ENCODE peak calls at places on chromosome 10, in four cellular contexts. K is HepG2, X is GM12878, C is K562. T is an unnamed sample.

GRCh38 chr10:4407783-4408182 is 418.2 kb upstream of the AKR1E2 start:
- DNase-seq in K (no peak), X (no peak), C (no peak), T (no peak)

GRCh38 chr10:101558671-101559595 is 29.1 kb downstream of the POLL start:
- DNase-seq in K (no peak), X (no peak), C (no peak), T (no peak)

GRCh38 chr10:78838141-78838540 is 230.6 kb upstream of the ZMIZ1 start:
- DNase-seq in K (no peak), X (no peak), C (no peak), T (no peak)

GRCh38 chr10:44749141-44749540 is 162.0 kb upstream of the TMEM72 start:
- DNase-seq in K (no peak), X (no peak), C (no peak), T (no peak)

GRCh38 chr10:3911241-3911640 is 126.2 kb upstream of the KLF6 start:
- DNase-seq in K (no peak), X (no peak), C (no peak), T (no peak)

GRCh38 chr10:70166394-70166793 is 3.9 kb downstream of the SAR1A start:
- DNase-seq in K (no peak), X (no peak), C (no peak), T (no peak)

GRCh38 chr10:132571565-132572544 is 34.3 kb downstream of the INPP5A start:
- DNase-seq in K (peak), X (peak), C (peak), T (peak)

GRCh38 chr10:25016349-25017246 is at the start of gene THNSL1:
- DNase-seq in K (peak), X (peak), C (peak), T (peak)

GRCh38 chr10:6345404-6345803 is 142.7 kb downstream of the PFKFB3 start:
- DNase-seq in K (no peak), X (no peak), C (no peak), T (no peak)

GRCh38 chr10:112558476-112559166 is 111.6 kb downstream of the VTI1A start:
- DNase-seq in K (no peak), X (no peak), C (no peak), T (no peak)

GRCh38 chr10:10772411-10772810 is 245.3 kb upstream of the CELF2 start:
- DNase-seq in K (no peak), X (no peak), C (no peak), T (no peak)

GRCh38 chr10:48205918-48206317 is 68.6 kb downstream of the FRMPD2 start:
- DNase-seq in K (no peak), X (peak), C (no peak), T (no peak)

GRCh38 chr10:75265856-75266255 is 30.1 kb upstream of the COMTD1 start:
- DNase-seq in K (no peak), X (no peak), C (no peak), T (no peak)

GRCh38 chr10:77911535-77912123 is 14.9 kb downstream of the DLG5 start:
- DNase-seq in K (peak), X (no peak), C (peak), T (peak)

GRCh38 chr10:28984431-28984830 is 304.4 kb upstream of the LYZL1 start:
- DNase-seq in K (peak), X (no peak), C (peak), T (peak)

GRCh38 chr10:43202224-43202656 is 64.0 kb downstream of the CSGALNACT2 start:
- DNase-seq in K (no peak), X (no peak), C (peak), T (no peak)

GRCh38 chr10:91520657-91521056 is 110.5 kb downstream of the HECTD2 start:
- DNase-seq in K (no peak), X (no peak), C (no peak), T (no peak)

GRCh38 chr10:108616559-108617285 is 1306.6 kb downstream of the XPNPEP1 start:
- DNase-seq in K (no peak), X (no peak), C (no peak), T (no peak)

GRCh38 chr10:108612485-108612884 is 1310.8 kb downstream of the XPNPEP1 start:
- DNase-seq in K (no peak), X (no peak), C (no peak), T (no peak)

GRCh38 chr10:108615576-108616320 is 1307.6 kb downstream of the XPNPEP1 start:
- DNase-seq in K (no peak), X (no peak), C (no peak), T (no peak)
- TF ChIP-seq SMC3 in K (no peak), X (no peak), C (no peak), T (no peak)

GRCh38 chr10:36141786-36142560 is 499.9 kb upstream of the FZD8 start:
- DNase-seq in K (no peak), X (no peak), C (no peak), T (no peak)
- TF ChIP-seq ESRRA in K (no peak), X (no peak), C (no peak), T (no peak)

GRCh38 chr10:116538461-116538860 is 7.3 kb upstream of the PNLIP start:
- DNase-seq in K (peak), X (no peak), C (no peak), T (no peak)
- TF ChIP-seq JUNB in K (no peak), X (no peak), C (no peak), T (no peak)

DNA sequence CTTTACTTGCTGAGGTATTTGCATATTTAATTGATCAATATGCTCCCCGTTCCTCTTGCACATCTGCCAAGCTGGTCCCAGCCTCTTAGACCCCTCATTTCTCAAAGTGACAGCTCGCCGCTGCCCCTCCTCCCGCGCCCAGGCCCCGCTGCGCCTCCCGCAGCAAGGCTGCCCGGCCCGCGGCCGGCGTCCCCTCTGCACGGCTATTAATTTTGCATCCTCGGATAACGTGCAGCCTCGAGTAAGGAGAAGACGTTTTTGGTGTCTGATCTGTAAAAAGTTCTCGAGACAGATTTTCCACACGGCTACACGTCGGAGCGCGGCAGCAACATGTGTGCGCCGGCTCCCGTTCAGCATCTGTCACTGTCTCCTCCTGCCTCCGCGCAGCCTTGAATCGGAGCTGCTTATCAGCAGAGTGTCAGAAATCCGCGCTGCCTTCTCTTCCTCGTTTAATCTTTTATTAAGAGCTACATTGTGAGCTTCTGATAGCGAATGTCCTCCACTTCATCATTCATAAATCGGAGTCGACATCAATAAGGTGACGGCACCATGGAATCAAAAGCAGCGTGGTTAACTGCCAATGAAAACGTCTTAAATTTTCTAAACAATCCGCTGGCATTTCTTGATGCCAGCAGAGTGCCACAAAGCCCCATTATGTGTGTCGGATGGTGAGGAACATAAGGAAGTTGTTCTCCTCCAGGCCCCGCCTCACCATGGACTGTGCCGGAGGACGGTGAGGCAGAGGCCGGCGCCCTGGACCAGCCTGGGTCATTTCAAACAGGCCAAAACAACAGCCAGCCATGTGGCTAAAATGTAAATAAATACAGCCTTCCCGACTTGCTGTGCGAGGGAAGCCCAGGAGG is 65.1 kb downstream of the EBF3 start:
- DNase-seq in K (no peak), X (no peak), C (no peak), T (no peak)
- TF ChIP-seq SMC3 in K (no peak), X (no peak), C (no peak), T (no peak)

DNA sequence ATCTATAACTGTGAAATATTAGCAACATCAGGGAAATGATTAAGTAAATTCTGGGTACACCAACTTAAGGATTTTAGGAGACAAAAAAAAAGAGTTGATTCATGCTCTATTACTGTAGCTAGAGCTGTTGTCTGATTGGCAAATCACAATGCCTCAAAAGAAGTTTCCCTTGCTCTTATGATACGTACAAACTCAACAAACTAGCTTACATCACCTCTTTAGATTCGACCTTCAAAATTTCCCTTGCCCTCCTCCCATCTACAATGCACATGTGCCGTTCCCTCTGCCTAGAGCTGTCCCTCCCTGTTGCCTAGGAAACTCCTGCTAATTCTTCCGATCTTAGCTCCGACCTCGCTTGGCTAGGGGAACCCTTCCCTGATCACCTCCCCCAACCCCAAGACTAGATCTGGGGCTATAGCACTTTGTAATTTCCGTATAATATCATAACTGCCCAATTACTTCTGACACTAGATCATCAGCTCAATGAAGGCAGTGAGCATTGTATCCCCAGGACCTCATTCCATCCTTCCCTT is 55.4 kb downstream of the MAP3K8 start:
- DNase-seq in K (no peak), X (no peak), C (no peak), T (no peak)
- TF ChIP-seq ESRRA in K (no peak), X (no peak), C (no peak), T (no peak)

DNA sequence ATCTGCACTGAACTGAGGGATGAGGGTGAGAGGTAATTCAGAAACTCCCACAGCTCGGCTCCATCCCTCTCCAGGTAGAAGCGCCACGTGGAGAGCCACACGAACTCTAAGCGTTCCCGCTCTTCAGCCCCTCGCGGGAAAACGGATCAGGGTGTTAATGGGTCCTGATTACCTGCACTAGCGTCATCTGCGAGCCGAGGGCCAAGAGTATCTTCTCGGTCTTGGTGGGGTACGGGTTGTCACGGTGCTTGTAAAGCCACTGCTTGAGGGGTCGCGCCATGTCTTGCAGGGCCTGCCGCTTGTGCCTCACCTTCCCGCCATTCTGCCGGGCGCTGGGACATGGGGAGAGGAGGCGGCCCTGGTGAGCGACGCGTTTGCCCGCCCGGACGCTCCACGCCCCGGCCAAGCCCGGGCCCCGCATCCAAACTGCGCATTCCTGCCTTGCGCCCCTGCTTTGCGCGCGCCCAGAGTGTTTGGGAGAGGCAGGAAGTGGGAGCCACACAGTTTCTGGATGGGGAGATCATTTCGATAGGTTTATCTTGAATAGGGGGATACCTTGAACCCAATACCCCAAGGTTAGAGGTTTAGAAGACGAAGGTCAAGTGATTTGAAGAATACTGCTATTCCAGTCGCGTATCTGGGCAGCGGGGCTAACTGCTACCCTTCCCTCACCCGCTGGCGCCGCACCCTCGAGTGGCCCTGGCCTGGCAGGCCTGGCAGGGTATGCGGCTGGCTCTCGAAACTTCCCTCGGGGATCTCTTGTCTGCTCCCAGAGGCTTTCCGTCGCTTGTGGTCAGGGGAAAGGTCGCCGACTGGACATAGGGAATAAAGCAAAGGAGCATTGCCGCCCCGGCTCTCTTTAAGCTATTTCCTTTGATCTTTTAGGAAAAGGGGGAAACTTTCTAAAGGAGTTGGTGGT is 4.2 kb downstream of the MKX start:
- DNase-seq in K (no peak), X (no peak), C (no peak), T (no peak)
- TF ChIP-seq JUNB in K (no peak), X (no peak), C (no peak), T (no peak)

GRCh38 chr10:85228726-85229125 is 900.3 kb downstream of the CCSER2 start:
- DNase-seq in K (no peak), X (no peak), C (no peak), T (no peak)
- TF ChIP-seq SMC3 in K (no peak), X (no peak), C (no peak), T (no peak)

GRCh38 chr10:62454696-62455451 is 80.7 kb downstream of the ZNF365 start:
- DNase-seq in K (no peak), X (no peak), C (no peak), T (peak)
- TF ChIP-seq ESRRA in K (no peak), X (no peak), C (no peak), T (no peak)

DNA sequence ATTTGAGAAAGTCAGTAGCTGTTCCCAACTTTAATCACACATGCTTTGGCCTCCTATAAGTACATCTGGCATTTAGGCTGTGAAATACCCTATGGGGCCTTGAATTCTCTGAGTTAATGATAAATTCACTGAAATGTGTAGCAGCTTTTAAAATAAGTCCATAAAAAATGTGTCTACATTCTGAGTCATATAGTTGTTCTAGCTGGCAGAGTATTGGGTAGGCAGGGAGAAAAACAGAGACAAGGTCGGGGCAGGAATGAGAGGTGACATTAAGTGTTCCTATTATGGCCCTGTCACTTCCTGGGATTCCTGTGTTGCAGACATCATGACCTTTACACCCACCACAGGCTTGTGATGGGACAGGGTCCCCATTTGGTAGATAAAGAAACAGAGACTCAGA is 588.9 kb downstream of the REEP3 start:
- DNase-seq in K (no peak), X (no peak), C (no peak), T (no peak)
- TF ChIP-seq JUNB in K (no peak), X (no peak), C (no peak), T (no peak)